ENCODE peak calls at places on chromosomes 6 and 20, in ten cellular contexts. X, K, B, W, G, M, R, I, V and U are unnamed samples.

GRCh38 chr6:159978291-159979135 is 9.6 kb downstream of the IGF2R start:
- DNase-seq in X (no peak), K (no peak), B (no peak), W (no peak), G (peak), M (no peak), R (peak), I (no peak), V (no peak), U (no peak)

GRCh38 chr6:1082040-1082935 is 229.6 kb upstream of the FOXQ1 start:
- DNase-seq in X (no peak), K (no peak), B (no peak), W (no peak), G (peak), M (no peak), R (no peak), I (no peak), V (no peak), U (no peak)

GRCh38 chr6:30735668-30736314 is 6.7 kb downstream of the FLOT1 start:
- DNase-seq in X (no peak), K (no peak), B (no peak), W (no peak), G (no peak), M (no peak), R (peak), I (no peak), V (no peak), U (no peak)

GRCh38 chr6:146240307-146240706 is 211.4 kb downstream of the GRM1 start:
- DNase-seq in X (no peak), K (no peak), B (no peak), W (no peak), G (no peak), M (no peak), R (no peak), I (no peak), V (no peak), U (no peak)

GRCh38 chr6:32484614-32484998 is 44.9 kb downstream of the HLA-DRA start:
- DNase-seq in X (no peak), K (no peak), B (no peak), W (no peak), G (no peak), M (no peak), R (no peak), I (no peak), V (no peak), U (no peak)

GRCh38 chr6:160461641-160462040 is 113.5 kb downstream of the SLC22A3 start:
- DNase-seq in X (no peak), K (no peak), B (peak), W (no peak), G (peak), M (no peak), R (no peak), I (no peak), V (no peak), U (no peak)

GRCh38 chr6:33668914-33669313 is 42.6 kb downstream of the UQCC2 start:
- DNase-seq in X (no peak), K (no peak), B (peak), W (no peak), G (no peak), M (peak), R (peak), I (peak), V (peak), U (peak)

GRCh38 chr6:169891421-169891820 is 140.0 kb downstream of the ERMARD start:
- DNase-seq in X (no peak), K (no peak), B (no peak), W (no peak), G (no peak), M (no peak), R (no peak), I (no peak), V (no peak), U (no peak)

GRCh38 chr20:15185913-15186312 is 848.5 kb upstream of the FLRT3 start:
- DNase-seq in X (no peak), K (no peak), B (no peak), W (no peak), G (no peak), M (no peak), R (no peak), I (no peak), V (no peak), U (no peak)

GRCh38 chr6:135062735-135063134 is 8.1 kb upstream of the HBS1L start:
- DNase-seq in X (no peak), K (no peak), B (no peak), W (no peak), G (no peak), M (no peak), R (peak), I (no peak), V (no peak), U (no peak)

GRCh38 chr6:105257350-105257749 is 77.5 kb upstream of the POPDC3 start:
- DNase-seq in X (no peak), K (no peak), B (no peak), W (no peak), G (no peak), M (no peak), R (no peak), I (no peak), V (no peak), U (no peak)

GRCh38 chr6:22147983-22148797 is 148.6 kb downstream of the PRL start:
- DNase-seq in X (peak), K (no peak), B (no peak), W (peak), G (peak), M (peak), R (no peak), I (no peak), V (peak), U (no peak)

GRCh38 chr6:30169658-30170614 is 6.6 kb downstream of the TRIM15 start:
- DNase-seq in X (no peak), K (no peak), B (peak), W (peak), G (peak), M (no peak), R (peak), I (no peak), V (no peak), U (no peak)

GRCh38 chr6:87501809-87502572 is 29.2 kb downstream of the SLC35A1 start:
- DNase-seq in X (no peak), K (no peak), B (no peak), W (no peak), G (no peak), M (no peak), R (no peak), I (no peak), V (no peak), U (no peak)

GRCh38 chr6:159595173-159595572 is 97.9 kb downstream of the SOD2 start:
- DNase-seq in X (no peak), K (no peak), B (no peak), W (no peak), G (peak), M (no peak), R (no peak), I (no peak), V (no peak), U (no peak)

GRCh38 chr6:52233975-52234823 is 10.1 kb downstream of the IL17F start:
- DNase-seq in X (no peak), K (no peak), B (no peak), W (peak), G (peak), M (no peak), R (peak), I (peak), V (no peak), U (no peak)

GRCh38 chr6:160973311-160973710 is 18.3 kb upstream of the MAP3K4 start:
- DNase-seq in X (peak), K (no peak), B (no peak), W (peak), G (peak), M (peak), R (no peak), I (no peak), V (no peak), U (no peak)

GRCh38 chr6:150030611-150031010 is 5.3 kb upstream of the RAET1L start:
- DNase-seq in X (no peak), K (no peak), B (no peak), W (no peak), G (no peak), M (no peak), R (no peak), I (no peak), V (no peak), U (no peak)

GRCh38 chr6:119736680-119737079 is 387.1 kb upstream of the MAN1A1 start:
- DNase-seq in X (no peak), K (no peak), B (no peak), W (no peak), G (no peak), M (no peak), R (peak), I (no peak), V (no peak), U (no peak)
- H3K27ac ChIP-seq in X (no peak), K (no peak), B (no peak), W (no peak), G (no peak), M (no peak), R (no peak), I (no peak), V (no peak), U (no peak)

GRCh38 chr20:34473262-34473883 is 42.8 kb upstream of the DYNLRB1 start:
- DNase-seq in X (peak), K (no peak), B (peak), W (peak), G (peak), M (peak), R (peak), I (peak), V (peak), U (no peak)
- H3K27ac ChIP-seq in X (no peak), K (no peak), B (no peak), W (no peak), G (no peak), M (no peak), R (no peak), I (no peak), V (peak), U (no peak)

DNA sequence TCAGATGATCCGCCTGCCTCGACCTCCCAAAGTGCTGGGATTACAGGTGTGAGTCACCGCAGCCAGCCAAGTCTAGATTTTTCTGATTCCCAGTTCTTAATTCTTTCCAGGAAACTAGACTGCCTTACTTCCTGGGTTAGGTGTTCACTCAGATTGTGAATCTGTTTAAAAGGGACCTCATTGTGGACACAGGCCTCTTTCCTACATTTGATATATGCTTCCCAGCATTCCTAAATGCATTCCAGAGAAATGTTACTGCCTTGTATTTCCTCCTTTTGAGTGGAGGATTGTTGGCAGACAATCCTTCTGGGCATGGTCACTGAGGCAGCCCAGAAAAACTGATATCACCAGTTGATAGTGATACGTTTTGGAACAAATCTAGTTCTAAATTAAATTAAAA is 15.7 kb downstream of the TMEM181 start:
- DNase-seq in X (no peak), K (no peak), B (no peak), W (no peak), G (peak), M (no peak), R (no peak), I (no peak), V (no peak), U (no peak)
- H3K27ac ChIP-seq in X (no peak), K (no peak), B (no peak), W (peak), G (no peak), M (no peak), R (no peak), I (no peak), V (no peak), U (no peak)

GRCh38 chr20:62378215-62378614 is 8.7 kb upstream of the RPS21 start:
- DNase-seq in X (no peak), K (no peak), B (no peak), W (no peak), G (peak), M (no peak), R (no peak), I (no peak), V (no peak), U (no peak)
- H3K27ac ChIP-seq in X (peak), K (no peak), B (no peak), W (peak), G (no peak), M (no peak), R (no peak), I (peak), V (peak), U (no peak)

GRCh38 chr6:15400572-15401004 is 154.7 kb downstream of the JARID2 start:
- DNase-seq in X (peak), K (no peak), B (no peak), W (peak), G (no peak), M (peak), R (no peak), I (peak), V (peak), U (no peak)
- H3K27ac ChIP-seq in X (peak), K (no peak), B (no peak), W (peak), G (no peak), M (peak), R (no peak), I (peak), V (no peak), U (no peak)

GRCh38 chr6:10409766-10410209 is 5.1 kb downstream of the TFAP2A start:
- DNase-seq in X (no peak), K (no peak), B (no peak), W (no peak), G (no peak), M (peak), R (no peak), I (no peak), V (no peak), U (no peak)

GRCh38 chr6:10411131-10411914 is 3.6 kb downstream of the TFAP2A start:
- DNase-seq in X (no peak), K (no peak), B (no peak), W (no peak), G (no peak), M (peak), R (no peak), I (no peak), V (no peak), U (no peak)

GRCh38 chr6:10410214-10410873 is 4.5 kb downstream of the TFAP2A start:
- DNase-seq in X (no peak), K (no peak), B (no peak), W (no peak), G (no peak), M (no peak), R (no peak), I (no peak), V (no peak), U (no peak)

GRCh38 chr6:10407674-10408054 is 7.2 kb downstream of the TFAP2A start:
- DNase-seq in X (no peak), K (no peak), B (no peak), W (no peak), G (no peak), M (no peak), R (no peak), I (no peak), V (no peak), U (no peak)

GRCh38 chr6:10409160-10409765 is 5.6 kb downstream of the TFAP2A start:
- DNase-seq in X (no peak), K (no peak), B (no peak), W (no peak), G (no peak), M (no peak), R (no peak), I (no peak), V (no peak), U (no peak)
- H3K27ac ChIP-seq in X (no peak), K (no peak), B (no peak), W (no peak), G (no peak), M (no peak), R (no peak), I (no peak), V (no peak), U (no peak)